ENCODE peak calls at places on chromosomes 12 and 14, in seven cellular contexts. One of them, this sample, is unnamed.

GRCh38 chr12:93524386-93525133 is 47.9 kb upstream of the SOCS2 start:
- DNase-seq in germinal center: no peak
- DNase-seq in activated CD8-positive, alpha-beta memory T cell treated with anti-CD3 and anti-CD28 coated beads for 4 hours: no peak
- DNase-seq in NCI-H2081: no peak
- DNase-seq in T-cell: no peak
- DNase-seq in KBM-7: no peak
- DNase-seq in GM12865: no peak
- DNase-seq in this sample: no peak

GRCh38 chr14:22598099-22598895 is at the start of gene ABHD4:
- DNase-seq in germinal center: peak
- DNase-seq in activated CD8-positive, alpha-beta memory T cell treated with anti-CD3 and anti-CD28 coated beads for 4 hours: no peak
- DNase-seq in NCI-H2081: peak
- DNase-seq in T-cell: peak
- DNase-seq in KBM-7: peak
- DNase-seq in GM12865: peak
- DNase-seq in this sample: no peak

GRCh38 chr14:90587918-90588317 is 191.1 kb downstream of the CALM1 start:
- DNase-seq in germinal center: no peak
- DNase-seq in activated CD8-positive, alpha-beta memory T cell treated with anti-CD3 and anti-CD28 coated beads for 4 hours: no peak
- DNase-seq in NCI-H2081: no peak
- DNase-seq in T-cell: no peak
- DNase-seq in KBM-7: no peak
- DNase-seq in GM12865: no peak
- DNase-seq in this sample: no peak

GRCh38 chr12:121797937-121798801 is 4.7 kb upstream of the RHOF start:
- DNase-seq in germinal center: no peak
- DNase-seq in activated CD8-positive, alpha-beta memory T cell treated with anti-CD3 and anti-CD28 coated beads for 4 hours: no peak
- DNase-seq in NCI-H2081: peak
- DNase-seq in T-cell: no peak
- DNase-seq in KBM-7: no peak
- DNase-seq in GM12865: no peak
- DNase-seq in this sample: no peak

GRCh38 chr14:52325126-52325525 is 11.0 kb downstream of the PTGER2 start:
- DNase-seq in germinal center: peak
- DNase-seq in activated CD8-positive, alpha-beta memory T cell treated with anti-CD3 and anti-CD28 coated beads for 4 hours: no peak
- DNase-seq in NCI-H2081: no peak
- DNase-seq in T-cell: no peak
- DNase-seq in KBM-7: peak
- DNase-seq in GM12865: peak
- DNase-seq in this sample: no peak

GRCh38 chr12:27236498-27236897 is 7.6 kb upstream of the STK38L start:
- DNase-seq in germinal center: no peak
- DNase-seq in activated CD8-positive, alpha-beta memory T cell treated with anti-CD3 and anti-CD28 coated beads for 4 hours: no peak
- DNase-seq in NCI-H2081: no peak
- DNase-seq in T-cell: no peak
- DNase-seq in KBM-7: peak
- DNase-seq in GM12865: peak
- DNase-seq in this sample: peak

GRCh38 chr12:712172-712863 is 40.1 kb upstream of the WNK1 start:
- DNase-seq in germinal center: no peak
- DNase-seq in activated CD8-positive, alpha-beta memory T cell treated with anti-CD3 and anti-CD28 coated beads for 4 hours: no peak
- DNase-seq in NCI-H2081: peak
- DNase-seq in T-cell: no peak
- DNase-seq in KBM-7: no peak
- DNase-seq in GM12865: peak
- DNase-seq in this sample: no peak

GRCh38 chr12:95918194-95918993 is 24.0 kb downstream of the CCDC38 start:
- DNase-seq in germinal center: peak
- DNase-seq in activated CD8-positive, alpha-beta memory T cell treated with anti-CD3 and anti-CD28 coated beads for 4 hours: peak
- DNase-seq in NCI-H2081: peak
- DNase-seq in T-cell: peak
- DNase-seq in KBM-7: peak
- DNase-seq in GM12865: peak
- DNase-seq in this sample: peak

GRCh38 chr14:94009767-94010166 is 12.7 kb downstream of the CCDC197 start:
- DNase-seq in germinal center: no peak
- DNase-seq in activated CD8-positive, alpha-beta memory T cell treated with anti-CD3 and anti-CD28 coated beads for 4 hours: no peak
- DNase-seq in NCI-H2081: no peak
- DNase-seq in T-cell: no peak
- DNase-seq in KBM-7: no peak
- DNase-seq in GM12865: peak
- DNase-seq in this sample: no peak

GRCh38 chr12:121755591-121755990 is 37.9 kb downstream of the RHOF start:
- DNase-seq in germinal center: no peak
- DNase-seq in activated CD8-positive, alpha-beta memory T cell treated with anti-CD3 and anti-CD28 coated beads for 4 hours: no peak
- DNase-seq in NCI-H2081: no peak
- DNase-seq in T-cell: no peak
- DNase-seq in KBM-7: no peak
- DNase-seq in GM12865: no peak
- DNase-seq in this sample: no peak

GRCh38 chr14:61476737-61477410 is 155.5 kb downstream of the PRKCH start:
- DNase-seq in germinal center: peak
- DNase-seq in activated CD8-positive, alpha-beta memory T cell treated with anti-CD3 and anti-CD28 coated beads for 4 hours: peak
- DNase-seq in NCI-H2081: no peak
- DNase-seq in T-cell: peak
- DNase-seq in KBM-7: peak
- DNase-seq in GM12865: peak
- DNase-seq in this sample: no peak

GRCh38 chr12:39205969-39206368 is 237.0 kb downstream of the KIF21A start:
- DNase-seq in germinal center: no peak
- DNase-seq in activated CD8-positive, alpha-beta memory T cell treated with anti-CD3 and anti-CD28 coated beads for 4 hours: no peak
- DNase-seq in NCI-H2081: no peak
- DNase-seq in T-cell: no peak
- DNase-seq in KBM-7: peak
- DNase-seq in GM12865: peak
- DNase-seq in this sample: no peak

GRCh38 chr12:131312793-131313545 is 359.3 kb downstream of the ADGRD1 start:
- DNase-seq in germinal center: no peak
- DNase-seq in activated CD8-positive, alpha-beta memory T cell treated with anti-CD3 and anti-CD28 coated beads for 4 hours: no peak
- DNase-seq in NCI-H2081: no peak
- DNase-seq in T-cell: no peak
- DNase-seq in KBM-7: no peak
- DNase-seq in GM12865: no peak
- DNase-seq in this sample: no peak

GRCh38 chr12:9730591-9730990 is 2.3 kb downstream of the CLECL1 start:
- DNase-seq in germinal center: no peak
- DNase-seq in activated CD8-positive, alpha-beta memory T cell treated with anti-CD3 and anti-CD28 coated beads for 4 hours: no peak
- DNase-seq in NCI-H2081: no peak
- DNase-seq in T-cell: no peak
- DNase-seq in KBM-7: peak
- DNase-seq in GM12865: peak
- DNase-seq in this sample: no peak

GRCh38 chr12:113196996-113197395 is 11.5 kb downstream of the RITA1 start:
- DNase-seq in germinal center: peak
- DNase-seq in activated CD8-positive, alpha-beta memory T cell treated with anti-CD3 and anti-CD28 coated beads for 4 hours: peak
- DNase-seq in NCI-H2081: peak
- DNase-seq in T-cell: no peak
- DNase-seq in KBM-7: peak
- DNase-seq in GM12865: peak
- DNase-seq in this sample: peak

GRCh38 chr12:52151859-52152783 is 39.7 kb downstream of the KRT80 start:
- DNase-seq in germinal center: peak
- DNase-seq in activated CD8-positive, alpha-beta memory T cell treated with anti-CD3 and anti-CD28 coated beads for 4 hours: peak
- DNase-seq in NCI-H2081: peak
- DNase-seq in T-cell: peak
- DNase-seq in KBM-7: peak
- DNase-seq in GM12865: peak
- DNase-seq in this sample: no peak

GRCh38 chr14:41663478-41663845 is 56.8 kb downstream of the LRFN5 start:
- DNase-seq in germinal center: no peak
- DNase-seq in activated CD8-positive, alpha-beta memory T cell treated with anti-CD3 and anti-CD28 coated beads for 4 hours: no peak
- DNase-seq in NCI-H2081: no peak
- DNase-seq in T-cell: no peak
- DNase-seq in KBM-7: no peak
- DNase-seq in GM12865: no peak
- DNase-seq in this sample: no peak

GRCh38 chr12:108596854-108597558 is 878 bp downstream of the TMEM119 start:
- DNase-seq in germinal center: no peak
- DNase-seq in activated CD8-positive, alpha-beta memory T cell treated with anti-CD3 and anti-CD28 coated beads for 4 hours: no peak
- DNase-seq in NCI-H2081: no peak
- DNase-seq in T-cell: no peak
- DNase-seq in KBM-7: no peak
- DNase-seq in GM12865: no peak
- DNase-seq in this sample: no peak

GRCh38 chr14:39548358-39548757 is 116.1 kb upstream of the FBXO33 start:
- DNase-seq in germinal center: no peak
- DNase-seq in activated CD8-positive, alpha-beta memory T cell treated with anti-CD3 and anti-CD28 coated beads for 4 hours: no peak
- DNase-seq in NCI-H2081: no peak
- DNase-seq in T-cell: no peak
- DNase-seq in KBM-7: no peak
- DNase-seq in GM12865: no peak
- DNase-seq in this sample: no peak

GRCh38 chr12:132662901-132663755 is 24.0 kb downstream of the POLE start:
- DNase-seq in germinal center: no peak
- DNase-seq in activated CD8-positive, alpha-beta memory T cell treated with anti-CD3 and anti-CD28 coated beads for 4 hours: no peak
- DNase-seq in NCI-H2081: no peak
- DNase-seq in T-cell: no peak
- DNase-seq in KBM-7: peak
- DNase-seq in GM12865: no peak
- DNase-seq in this sample: no peak

GRCh38 chr12:116492703-116493324 is 66.4 kb upstream of the MAP1LC3B2 start:
- DNase-seq in germinal center: no peak
- DNase-seq in activated CD8-positive, alpha-beta memory T cell treated with anti-CD3 and anti-CD28 coated beads for 4 hours: no peak
- DNase-seq in NCI-H2081: no peak
- DNase-seq in T-cell: no peak
- DNase-seq in KBM-7: peak
- DNase-seq in GM12865: peak
- DNase-seq in this sample: peak

GRCh38 chr12:39272934-39273770 is 169.8 kb downstream of the KIF21A start:
- DNase-seq in germinal center: peak
- DNase-seq in activated CD8-positive, alpha-beta memory T cell treated with anti-CD3 and anti-CD28 coated beads for 4 hours: no peak
- DNase-seq in NCI-H2081: peak
- DNase-seq in T-cell: no peak
- DNase-seq in KBM-7: peak
- DNase-seq in GM12865: peak
- DNase-seq in this sample: peak

GRCh38 chr12:54959291-54960018 is 25.1 kb downstream of the TESPA1 start:
- DNase-seq in germinal center: no peak
- DNase-seq in activated CD8-positive, alpha-beta memory T cell treated with anti-CD3 and anti-CD28 coated beads for 4 hours: no peak
- DNase-seq in NCI-H2081: no peak
- DNase-seq in T-cell: no peak
- DNase-seq in KBM-7: no peak
- DNase-seq in GM12865: peak
- DNase-seq in this sample: no peak

GRCh38 chr14:103847954-103848719 is 762 bp upstream of the PPP1R13B start:
- DNase-seq in germinal center: peak
- DNase-seq in activated CD8-positive, alpha-beta memory T cell treated with anti-CD3 and anti-CD28 coated beads for 4 hours: no peak
- DNase-seq in NCI-H2081: peak
- DNase-seq in T-cell: peak
- DNase-seq in KBM-7: no peak
- DNase-seq in GM12865: no peak
- DNase-seq in this sample: no peak

GRCh38 chr14:70782361-70782760 is 27.0 kb downstream of the MAP3K9 start:
- DNase-seq in germinal center: no peak
- DNase-seq in activated CD8-positive, alpha-beta memory T cell treated with anti-CD3 and anti-CD28 coated beads for 4 hours: no peak
- DNase-seq in NCI-H2081: no peak
- DNase-seq in T-cell: no peak
- DNase-seq in KBM-7: peak
- DNase-seq in GM12865: no peak
- DNase-seq in this sample: no peak